ENCODE peak calls at places on chromosomes 6 and 20, in four cellular contexts. A is progenitor cell of endocrine pancreas, M is mesothelial cell of epicardium, O is fibroblast of pulmonary artery. D is an unnamed sample.

GRCh38 chr20:46272389-46273047 is 35.8 kb downstream of the CDH22 start:
- DNase-seq in A (no peak), M (no peak), O (no peak), D (no peak)

GRCh38 chr6:633611-634010 is 23.3 kb downstream of the HUS1B start:
- DNase-seq in A (no peak), M (no peak), O (no peak), D (no peak)

GRCh38 chr6:166670013-166670412 is 43.0 kb upstream of the RPS6KA2 start:
- DNase-seq in A (no peak), M (no peak), O (no peak), D (peak)

GRCh38 chr20:50471231-50471630 is 39.0 kb upstream of the PTPN1 start:
- DNase-seq in A (no peak), M (no peak), O (no peak), D (no peak)

GRCh38 chr20:34979366-34980153 is 23.9 kb downstream of the MYH7B start:
- DNase-seq in A (no peak), M (no peak), O (no peak), D (peak)

GRCh38 chr6:85078071-85078470 is 313.7 kb upstream of the TBX18 start:
- DNase-seq in A (no peak), M (no peak), O (peak), D (no peak)

GRCh38 chr6:439681-440167 is 48.2 kb downstream of the IRF4 start:
- DNase-seq in A (no peak), M (no peak), O (no peak), D (no peak)

GRCh38 chr20:50360921-50361320 is 149.3 kb upstream of the PTPN1 start:
- DNase-seq in A (no peak), M (no peak), O (no peak), D (peak)

GRCh38 chr6:5457983-5458683 is 196.8 kb downstream of the FARS2 start:
- DNase-seq in A (no peak), M (no peak), O (no peak), D (no peak)

GRCh38 chr6:91173651-91174050 is 586.8 kb upstream of the MAP3K7 start:
- DNase-seq in A (no peak), M (no peak), O (no peak), D (no peak)

GRCh38 chr6:91166271-91166670 is 579.4 kb upstream of the MAP3K7 start:
- DNase-seq in A (no peak), M (no peak), O (no peak), D (no peak)

GRCh38 chr6:91164105-91164504 is 577.2 kb upstream of the MAP3K7 start:
- DNase-seq in A (no peak), M (no peak), O (no peak), D (no peak)

DNA sequence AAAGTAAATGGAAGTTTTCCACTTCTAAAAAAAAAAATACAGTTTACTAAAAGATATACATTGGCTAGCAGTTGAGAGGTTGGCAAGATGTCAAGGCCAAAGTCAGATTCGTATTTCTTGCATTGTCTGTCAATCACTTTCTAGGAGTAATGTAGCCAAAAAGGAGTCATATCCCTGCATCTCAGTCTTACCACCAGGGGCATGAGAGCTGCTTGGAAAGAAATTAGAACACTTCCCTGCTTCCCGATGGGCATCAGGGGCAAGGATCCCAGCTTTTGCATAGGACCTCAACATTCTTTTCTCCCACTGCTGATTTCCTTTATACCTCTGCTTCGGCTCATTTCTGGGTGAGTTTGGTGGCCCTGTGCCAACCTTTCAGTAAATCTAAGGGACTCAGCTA is 581.0 kb upstream of the MAP3K7 start:
- DNase-seq in A (no peak), M (no peak), O (no peak), D (no peak)
- TF ChIP-seq CTCF in A (peak), M (no peak), O (peak), D (peak)

GRCh38 chr20:49052334-49052733 is 6.2 kb downstream of the CSE1L start:
- DNase-seq in A (no peak), M (no peak), O (no peak), D (no peak)
- TF ChIP-seq CTCF in A (no peak), M (no peak), O (no peak), D (no peak)

DNA sequence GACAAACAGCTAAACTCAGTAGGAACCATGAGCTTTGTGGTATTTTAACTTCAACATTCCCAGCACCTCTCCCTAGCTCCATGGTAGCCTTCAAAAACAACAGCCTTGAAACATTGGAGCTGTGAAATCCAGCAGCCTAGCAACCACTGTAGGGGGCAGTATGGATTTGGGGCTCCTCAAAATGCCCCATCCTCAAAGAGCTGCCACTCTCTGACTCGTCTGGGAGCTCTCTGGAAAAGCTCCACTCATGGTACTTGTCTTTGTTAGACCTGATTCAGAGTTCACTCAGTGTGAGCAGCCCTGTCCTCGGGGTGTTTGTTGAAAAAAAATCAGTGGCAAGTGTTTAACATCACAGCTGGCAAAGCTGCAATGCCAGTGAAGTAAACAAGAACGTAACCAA is 82.9 kb downstream of the KIF6 start:
- DNase-seq in A (no peak), M (no peak), O (no peak), D (no peak)
- TF ChIP-seq CTCF in A (no peak), M (no peak), O (no peak), D (peak)

DNA sequence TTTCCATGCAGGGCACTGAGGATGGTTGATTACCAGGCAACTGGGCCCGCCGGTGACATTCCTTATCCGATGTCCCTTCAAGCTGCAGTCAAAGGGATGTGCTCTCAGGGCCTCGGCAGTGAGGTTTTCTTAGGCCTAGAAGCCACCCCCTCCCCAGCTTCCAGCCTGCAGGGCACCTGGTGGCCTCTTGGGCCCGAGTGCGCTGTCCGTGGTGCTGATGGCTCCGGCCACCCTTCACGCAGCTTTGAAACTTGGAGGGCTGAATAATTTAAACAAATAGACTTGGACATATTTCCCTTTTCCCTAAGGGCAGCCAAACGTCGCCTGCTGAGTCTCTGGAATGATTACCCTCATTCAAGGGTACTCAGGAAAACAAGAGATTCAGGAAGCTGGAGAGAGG is 8.9 kb upstream of the MLN start:
- DNase-seq in A (peak), M (peak), O (peak), D (peak)
- TF ChIP-seq CTCF in A (peak), M (peak), O (peak), D (peak)

DNA sequence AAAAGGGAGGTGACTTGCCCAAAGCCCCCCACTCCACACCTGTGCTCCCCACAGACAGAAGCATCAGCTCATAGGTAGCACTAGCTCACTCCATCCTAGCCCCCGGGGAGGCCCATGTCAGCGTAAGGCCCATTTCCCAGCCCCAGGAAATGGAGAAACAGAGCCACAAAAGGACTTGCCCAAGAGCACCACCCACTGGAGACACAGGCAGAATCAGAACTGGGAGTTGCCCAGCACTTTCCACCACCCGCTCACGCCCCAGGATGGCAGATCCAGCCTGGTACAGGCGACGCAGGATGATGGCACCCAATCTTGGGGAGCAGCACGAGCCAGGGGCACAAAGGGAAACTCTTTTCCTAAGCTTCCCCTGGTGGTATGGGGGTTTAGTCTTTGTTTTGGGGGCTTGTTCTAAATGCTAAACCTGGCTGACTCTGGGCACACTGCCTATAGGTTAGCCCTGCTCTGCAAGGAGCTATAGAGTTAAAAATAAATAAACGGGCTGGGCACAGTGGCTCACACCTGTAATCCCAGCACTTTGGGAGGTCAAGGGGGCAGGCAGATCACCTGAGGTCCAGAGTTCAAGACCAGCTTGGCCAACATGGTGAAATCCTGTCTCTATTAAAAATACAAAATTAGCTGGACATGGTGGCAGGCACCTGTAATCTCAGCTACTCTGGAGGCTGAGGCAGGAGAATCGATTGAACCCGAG is 11.8 kb downstream of the C20orf203 start:
- DNase-seq in A (no peak), M (no peak), O (no peak), D (no peak)
- TF ChIP-seq CTCF in A (no peak), M (no peak), O (no peak), D (no peak)

DNA sequence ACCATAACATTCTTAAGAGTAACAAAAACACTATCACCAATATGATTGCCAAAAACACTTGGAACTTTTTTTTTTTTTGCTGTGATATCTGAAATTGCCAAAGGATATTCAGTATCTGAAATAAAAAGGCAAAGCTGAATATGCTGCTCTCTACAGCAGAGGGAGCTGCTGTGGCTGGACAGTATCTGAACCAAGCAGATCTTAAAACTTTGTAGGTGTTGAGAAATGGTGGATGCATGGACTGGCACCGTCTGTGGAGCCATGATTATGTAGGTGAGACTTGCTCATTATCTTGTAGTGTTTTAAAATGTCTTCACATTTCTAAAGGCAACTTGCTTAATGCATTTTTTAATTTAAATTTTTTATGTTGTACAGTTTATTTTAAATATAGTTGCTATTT is 9.2 kb downstream of the PDCD2 start:
- DNase-seq in A (no peak), M (no peak), O (peak), D (no peak)
- TF ChIP-seq CTCF in A (no peak), M (no peak), O (peak), D (peak)

DNA sequence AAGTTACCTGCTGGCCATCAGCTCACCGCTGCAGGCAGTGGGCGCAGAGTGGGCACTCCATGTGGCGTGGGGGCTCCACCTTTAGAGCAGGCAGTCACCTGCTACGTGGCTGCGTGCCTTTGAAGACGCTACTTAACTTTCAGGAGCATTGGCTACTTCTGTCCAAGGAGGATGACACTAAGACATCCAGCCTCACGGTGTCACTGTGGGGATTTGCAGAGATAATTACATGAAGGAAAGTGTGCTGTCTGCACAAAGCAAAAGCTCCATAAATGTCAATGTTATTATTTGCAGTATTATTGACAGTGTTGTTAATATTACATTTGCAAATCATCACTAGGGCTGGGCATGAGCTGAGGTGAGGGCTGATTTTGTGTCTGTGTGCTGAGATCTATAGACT is 166.0 kb upstream of the SYNDIG1 start:
- DNase-seq in A (no peak), M (no peak), O (no peak), D (no peak)
- TF ChIP-seq CTCF in A (no peak), M (no peak), O (no peak), D (peak)

DNA sequence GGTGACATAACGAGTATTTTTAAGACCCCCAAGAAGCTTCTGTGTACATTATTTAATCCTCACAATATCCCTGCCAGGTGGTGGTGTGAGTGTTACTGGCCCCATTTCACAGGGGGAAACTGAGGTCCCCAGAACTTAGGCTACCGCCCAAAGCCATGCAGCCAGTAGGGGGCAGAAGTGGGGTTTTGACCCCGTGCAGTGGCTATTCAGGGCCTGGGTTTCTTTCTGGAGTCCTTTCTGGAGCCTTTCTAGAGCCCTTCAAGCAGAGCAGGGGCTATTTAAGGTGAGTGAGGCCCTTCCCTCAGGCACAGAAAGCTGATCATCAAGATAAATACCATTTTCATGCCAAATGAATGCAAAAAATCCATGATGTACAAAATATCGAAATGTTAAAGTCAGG is 59.0 kb downstream of the CTCFL start:
- DNase-seq in A (no peak), M (no peak), O (no peak), D (no peak)
- TF ChIP-seq CTCF in A (no peak), M (peak), O (no peak), D (no peak)

D was measured in chondrocyte.